ENCODE peak calls at places on chromosomes 1 and 21, in four cellular contexts. E is CD8-positive, alpha-beta T cell; H is endothelial cell of umbilical vein; N is GM06990. V is an unnamed sample.
A peak's percentile ranks its signal among the peaks of the same experiment; 100 is the strongest.

GRCh38 chr1:40939320-40940059 is 40.0 kb upstream of the CTPS1 start:
- DNase-seq in E (no peak), H (no peak), N (no peak), V (no peak)

GRCh38 chr21:38147391-38147790 is 109.4 kb upstream of the KCNJ15 start:
- DNase-seq in E (no peak), H (no peak), N (no peak), V (no peak)

GRCh38 chr1:9078035-9078948 is 8.9 kb upstream of the SLC2A5 start:
- DNase-seq in E (no peak), H (no peak), N (peak; percentile 46), V (peak; percentile 92)

GRCh38 chr1:97919568-97920261 is 1.1 kb downstream of the DPYD start:
- DNase-seq in E (no peak), H (peak; percentile 43), N (no peak), V (no peak)

GRCh38 chr1:30753660-30754123 is 3.9 kb downstream of the LAPTM5 start:
- DNase-seq in E (no peak), H (no peak), N (no peak), V (no peak)

GRCh38 chr1:111938123-111938522 is 51.3 kb downstream of the KCND3 start:
- DNase-seq in E (no peak), H (no peak), N (no peak), V (no peak)

GRCh38 chr21:31132574-31133242 is 94.4 kb upstream of the KRTAP19-8 start:
- DNase-seq in E (peak; percentile 57), H (no peak), N (no peak), V (peak; percentile 79)

GRCh38 chr1:48670234-48671020 is 106.3 kb downstream of the BEND5 start:
- DNase-seq in E (no peak), H (no peak), N (no peak), V (no peak)

GRCh38 chr1:219188331-219188803 is 14.7 kb downstream of the LYPLAL1 start:
- DNase-seq in E (no peak), H (peak; percentile 57), N (peak; percentile 43), V (no peak)

GRCh38 chr21:45886610-45887026 is 95.0 kb upstream of the COL6A1 start:
- DNase-seq in E (no peak), H (no peak), N (no peak), V (no peak)

GRCh38 chr1:153985984-153986761 is at the start of gene RAB13:
- DNase-seq in E (no peak), H (peak; percentile 86), N (peak; percentile 47), V (no peak)

GRCh38 chr1:83033682-83034081 is 965.2 kb downstream of the TTLL7 start:
- DNase-seq in E (no peak), H (peak; percentile 25), N (no peak), V (no peak)

DNA sequence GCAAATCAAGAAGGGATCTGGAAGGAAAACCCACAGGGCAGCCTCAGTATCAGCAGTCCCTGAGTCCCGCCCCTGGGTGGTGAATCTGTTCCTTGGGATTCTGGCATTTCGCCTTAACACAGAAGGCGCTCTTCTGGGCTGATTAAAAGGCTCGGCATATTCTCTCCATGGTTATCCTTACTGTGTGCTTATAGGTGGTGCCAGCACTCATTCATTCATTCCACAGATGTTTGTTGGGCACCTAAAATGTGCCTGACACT is 12.1 kb upstream of the RAB4A start:
- DNase-seq in E (no peak), H (no peak), N (no peak), V (no peak)
- H3K4me3 ChIP-seq in E (no peak overlapping the region), H (no peak overlapping the region), N (no peak overlapping the region), V (no peak overlapping the region)

GRCh38 chr1:192167941-192168685 is 9.9 kb downstream of the RGS18 start:
- DNase-seq in E (no peak), H (peak; percentile 69), N (no peak), V (no peak)

GRCh38 chr1:192170196-192170984 is 12.1 kb downstream of the RGS18 start:
- DNase-seq in E (no peak), H (peak; percentile 94), N (no peak), V (no peak)

GRCh38 chr1:192171123-192171522 is 12.9 kb downstream of the RGS18 start:
- DNase-seq in E (no peak), H (peak; percentile 27), N (no peak), V (no peak)

DNA sequence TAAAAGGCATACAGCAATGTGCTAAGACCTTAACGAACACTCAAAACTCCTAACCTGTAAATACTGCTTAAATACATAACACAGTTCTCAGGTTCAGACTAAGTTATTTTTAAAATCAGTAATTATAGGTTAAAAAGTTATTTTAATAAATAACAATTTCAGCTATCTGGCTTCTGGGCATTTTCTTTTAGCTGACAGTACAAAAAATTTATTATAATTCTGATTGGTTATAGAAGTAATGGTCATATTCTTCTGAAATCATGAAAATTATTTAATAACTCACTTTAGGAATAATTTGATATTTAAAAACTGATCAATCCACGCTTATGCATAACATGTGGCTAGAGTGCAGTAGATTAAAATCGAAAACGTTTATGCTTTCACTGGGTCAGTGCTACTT is 10.7 kb downstream of the RGS18 start:
- DNase-seq in E (no peak), H (no peak), N (no peak), V (no peak)
- TF ChIP-seq CTCF in E (no peak), H (no peak), N (no peak), V (no peak)

GRCh38 chr1:223009421-223009820 is 133.6 kb downstream of the TLR5 start:
- DNase-seq in E (no peak), H (no peak), N (no peak), V (no peak)

GRCh38 chr1:223008808-223009207 is 134.2 kb downstream of the TLR5 start:
- DNase-seq in E (no peak), H (no peak), N (no peak), V (no peak)

GRCh38 chr1:223012176-223012788 is 130.8 kb downstream of the TLR5 start:
- DNase-seq in E (no peak), H (no peak), N (no peak), V (no peak)

GRCh38 chr1:223011230-223011856 is 131.7 kb downstream of the TLR5 start:
- DNase-seq in E (no peak), H (no peak), N (no peak), V (no peak)

DNA sequence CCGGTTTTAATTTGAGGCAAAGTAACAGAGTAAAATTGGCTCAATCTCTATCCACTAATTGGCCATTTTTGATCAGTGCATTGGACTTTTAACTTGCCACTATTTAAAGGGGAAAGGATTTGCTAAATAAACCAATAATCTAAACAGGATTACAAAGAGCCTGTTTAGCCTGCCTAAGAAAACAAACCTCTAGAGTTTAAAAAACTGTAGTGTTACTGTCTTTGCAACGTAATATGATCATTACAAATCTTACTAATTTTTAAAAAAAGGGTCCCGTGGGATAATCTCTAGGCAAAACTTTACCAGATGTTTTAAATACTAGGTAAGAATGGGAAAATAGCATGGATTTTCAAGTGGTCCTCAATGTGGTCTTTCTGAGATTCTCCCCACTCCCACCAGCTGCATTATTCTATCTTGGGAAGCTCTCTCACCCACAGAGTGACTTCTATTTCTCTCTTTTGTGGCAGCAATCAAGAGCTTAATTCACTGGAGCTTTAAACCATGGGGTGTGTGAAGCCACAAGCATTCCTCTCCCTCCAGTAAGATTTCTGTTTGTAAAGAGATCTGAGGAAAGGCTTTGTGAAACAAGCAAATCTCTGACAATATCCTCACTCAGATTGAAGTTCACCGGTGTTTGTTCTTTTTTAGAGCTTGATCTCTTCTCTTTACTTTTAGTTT is 132.4 kb downstream of the TLR5 start:
- DNase-seq in E (no peak), H (no peak), N (no peak), V (no peak)
- H3K4me3 ChIP-seq in E (no peak overlapping the region), H (no peak overlapping the region), N (no peak overlapping the region), V (no peak overlapping the region)

GRCh38 chr1:155912056-155912536 is 947 bp upstream of the RIT1 start:
- DNase-seq in E (no peak), H (no peak), N (peak; percentile 14), V (no peak)

GRCh38 chr1:155913969-155914757 is 3.0 kb upstream of the RIT1 start:
- DNase-seq in E (no peak), H (no peak), N (no peak), V (no peak)

GRCh38 chr1:155910621-155911121 is 478 bp downstream of the RIT1 start:
- DNase-seq in E (peak; percentile 7), H (peak; percentile 67), N (peak; percentile 20), V (no peak)

GRCh38 chr1:155909894-155910293 is 1.3 kb downstream of the RIT1 start:
- DNase-seq in E (no peak), H (peak; percentile 52), N (no peak), V (no peak)

DNA sequence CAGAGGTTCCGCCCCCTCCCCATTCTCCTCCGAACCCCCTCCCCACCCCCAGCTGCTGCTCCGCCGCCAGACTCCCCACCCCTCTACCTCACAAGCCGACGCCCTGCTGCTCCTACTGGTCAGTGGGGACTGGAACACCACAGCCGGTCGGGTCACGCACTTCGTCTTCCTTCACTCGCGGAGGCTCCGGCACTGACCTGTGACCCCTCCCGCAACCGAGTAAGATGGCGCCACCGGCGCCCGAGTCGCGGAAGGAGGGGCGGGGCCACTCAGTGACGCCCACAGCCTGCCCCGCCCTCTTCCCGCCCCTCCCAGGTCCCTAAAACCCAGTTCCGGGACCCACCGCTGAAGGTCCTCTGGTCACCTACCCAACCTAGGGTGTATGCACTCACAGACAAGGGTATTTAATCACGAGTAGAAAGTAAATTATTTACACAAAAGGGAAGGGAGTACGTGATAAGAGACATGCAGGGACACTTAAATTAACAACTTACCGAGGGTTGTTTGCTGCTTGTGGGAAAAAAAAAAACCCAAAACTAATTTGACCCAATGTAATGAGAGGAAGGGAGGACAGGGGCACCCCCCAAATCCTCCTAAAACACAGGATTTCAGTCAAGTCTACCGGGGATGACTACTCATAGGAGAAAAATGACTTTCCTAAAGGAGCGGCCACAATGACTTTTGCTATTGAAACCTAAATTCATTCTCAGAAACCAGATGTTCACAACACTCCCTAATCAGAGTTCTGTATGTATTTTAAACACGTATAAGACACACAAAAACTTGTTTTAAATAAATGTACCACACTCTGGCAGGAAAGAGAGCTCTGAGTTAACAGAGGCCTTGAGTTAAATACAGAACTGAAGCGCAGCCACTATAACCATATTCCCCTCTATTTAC is at the start of gene RIT1:
- DNase-seq in E (peak; percentile 80), H (peak; percentile 79), N (peak; percentile 90), V (peak; percentile 43)
- TF ChIP-seq CTCF in E (no peak), H (no peak), N (no peak), V (no peak)

GRCh38 chr1:3733603-3734591 is 18.4 kb upstream of the CCDC27 start:
- DNase-seq in E (no peak), H (no peak), N (no peak), V (no peak)
- H3K4me3 ChIP-seq in E (no peak overlapping the region), H (no peak overlapping the region), N (no peak overlapping the region), V (no peak overlapping the region)

GRCh38 chr21:34091607-34092006 is 18.2 kb downstream of the MRPS6 start:
- DNase-seq in E (no peak), H (peak; percentile 16), N (no peak), V (no peak)
- TF ChIP-seq CTCF in E (peak; percentile 47), H (peak; percentile 20), N (peak; percentile 54), V (peak; percentile 48)

V was measured in GM12864.